ENCODE peak calls at places on chromosomes 12 and 14, in four cellular contexts. One of them, this sample, is unnamed.
A peak's percentile ranks its signal among the peaks of the same experiment; 100 is the strongest.

GRCh38 chr12:32312049-32312670 is 87.2 kb upstream of the FGD4 start:
- DNase-seq in GM12878: peak; percentile 21
- DNase-seq in GM12891: peak; percentile 15
- DNase-seq in K562: no peak
- DNase-seq in this sample: no peak

GRCh38 chr14:87529081-87529480 is 463.9 kb downstream of the GALC start:
- DNase-seq in GM12878: no peak
- DNase-seq in GM12891: no peak
- DNase-seq in K562: no peak
- DNase-seq in this sample: no peak

GRCh38 chr12:102891756-102892155 is 25.3 kb downstream of the PAH start:
- DNase-seq in GM12878: no peak
- DNase-seq in GM12891: no peak
- DNase-seq in K562: no peak
- DNase-seq in this sample: no peak

GRCh38 chr12:125185740-125186470 is 120.7 kb downstream of the AACS start:
- DNase-seq in GM12878: no peak
- DNase-seq in GM12891: peak; percentile 74
- DNase-seq in K562: peak; percentile 92
- DNase-seq in this sample: peak; percentile 19

GRCh38 chr14:55458800-55459577 is 18.6 kb upstream of the TBPL2 start:
- DNase-seq in GM12878: no peak
- DNase-seq in GM12891: peak; percentile 29
- DNase-seq in K562: no peak
- DNase-seq in this sample: no peak

GRCh38 chr12:124992874-124993567 is 424 bp upstream of the BRI3BP start:
- DNase-seq in GM12878: peak; percentile 69
- DNase-seq in GM12891: no peak
- DNase-seq in K562: peak; percentile 70
- DNase-seq in this sample: peak; percentile 92

GRCh38 chr12:16238661-16239060 is 38.8 kb downstream of the SLC15A5 start:
- DNase-seq in GM12878: no peak
- DNase-seq in GM12891: no peak
- DNase-seq in K562: no peak
- DNase-seq in this sample: no peak

GRCh38 chr14:75030147-75030546 is 21.1 kb downstream of the MLH3 start:
- DNase-seq in GM12878: no peak
- DNase-seq in GM12891: no peak
- DNase-seq in K562: no peak
- DNase-seq in this sample: no peak

GRCh38 chr12:104486943-104487819 is 30.4 kb downstream of the CHST11 start:
- DNase-seq in GM12878: no peak
- DNase-seq in GM12891: no peak
- DNase-seq in K562: no peak
- DNase-seq in this sample: no peak

GRCh38 chr14:89339158-89339557 is 77.9 kb downstream of the FOXN3 start:
- DNase-seq in GM12878: no peak
- DNase-seq in GM12891: no peak
- DNase-seq in K562: no peak
- DNase-seq in this sample: no peak

GRCh38 chr14:89339579-89339978 is 77.5 kb downstream of the FOXN3 start:
- DNase-seq in GM12878: no peak
- DNase-seq in GM12891: no peak
- DNase-seq in K562: no peak
- DNase-seq in this sample: no peak

GRCh38 chr14:89336338-89336737 is 80.7 kb downstream of the FOXN3 start:
- DNase-seq in GM12878: no peak
- DNase-seq in GM12891: no peak
- DNase-seq in K562: no peak
- DNase-seq in this sample: no peak

GRCh38 chr14:89337161-89337560 is 79.9 kb downstream of the FOXN3 start:
- DNase-seq in GM12878: no peak
- DNase-seq in GM12891: no peak
- DNase-seq in K562: no peak
- DNase-seq in this sample: no peak

DNA sequence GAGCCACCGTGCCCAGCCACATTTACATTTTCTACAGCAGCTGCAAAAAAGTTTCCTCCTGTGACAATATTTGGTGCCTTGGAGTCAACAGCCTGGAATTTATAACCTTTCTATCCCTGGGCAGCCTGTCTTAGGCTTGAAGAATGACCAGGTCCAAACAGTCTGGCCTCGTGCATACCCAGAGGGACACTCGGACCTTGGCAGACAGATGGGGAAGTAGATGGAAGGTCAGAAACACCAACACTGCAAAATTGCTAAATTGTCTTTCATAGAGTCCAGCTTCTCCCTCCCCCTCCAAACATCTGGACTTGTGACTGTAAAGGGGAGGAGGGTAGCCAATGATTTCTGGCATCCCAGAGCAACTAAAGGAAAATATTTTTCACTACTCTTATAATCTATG is 79.1 kb downstream of the FOXN3 start:
- DNase-seq in GM12878: no peak
- DNase-seq in GM12891: no peak
- DNase-seq in K562: no peak
- DNase-seq in this sample: no peak
- TF ChIP-seq SPI1 in GM12878: no peak
- TF ChIP-seq SPI1 in GM12891: no peak
- TF ChIP-seq SPI1 in K562: no peak
- TF ChIP-seq SPI1 in this sample: no peak

DNA sequence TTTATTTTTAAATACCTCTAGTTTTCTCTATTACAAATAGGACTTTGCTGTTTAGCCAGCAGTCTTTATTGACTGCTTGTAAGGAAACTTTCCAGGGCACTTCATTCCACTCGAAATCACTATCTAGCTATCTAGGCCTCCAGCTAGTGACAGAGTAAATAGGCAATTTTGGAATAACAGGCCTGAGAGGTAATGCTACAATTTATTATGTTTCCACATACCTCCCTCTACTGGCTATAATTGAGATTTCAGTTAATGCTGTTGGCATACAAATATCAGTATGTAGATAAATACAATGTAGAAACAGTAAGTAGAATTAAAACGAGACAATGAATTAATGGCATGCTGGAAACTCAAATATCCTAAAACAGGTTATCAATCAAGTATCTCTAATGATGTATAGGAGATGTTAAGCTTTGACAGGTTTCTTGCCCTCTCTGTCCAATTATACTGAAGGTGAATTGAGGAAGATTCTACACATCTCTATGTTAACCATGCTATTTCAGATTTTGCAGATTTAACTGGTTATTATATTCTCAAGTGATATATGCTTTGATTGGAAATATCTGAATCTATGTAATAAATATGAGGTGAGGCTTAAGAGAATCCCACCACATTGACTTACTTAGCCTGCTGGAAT is 7.2 kb downstream of the DTD2 start:
- DNase-seq in GM12878: no peak
- DNase-seq in GM12891: no peak
- DNase-seq in K562: peak; percentile 12
- DNase-seq in this sample: no peak
- TF ChIP-seq SPI1 in GM12878: no peak
- TF ChIP-seq SPI1 in GM12891: no peak
- TF ChIP-seq SPI1 in K562: no peak
- TF ChIP-seq SPI1 in this sample: no peak

DNA sequence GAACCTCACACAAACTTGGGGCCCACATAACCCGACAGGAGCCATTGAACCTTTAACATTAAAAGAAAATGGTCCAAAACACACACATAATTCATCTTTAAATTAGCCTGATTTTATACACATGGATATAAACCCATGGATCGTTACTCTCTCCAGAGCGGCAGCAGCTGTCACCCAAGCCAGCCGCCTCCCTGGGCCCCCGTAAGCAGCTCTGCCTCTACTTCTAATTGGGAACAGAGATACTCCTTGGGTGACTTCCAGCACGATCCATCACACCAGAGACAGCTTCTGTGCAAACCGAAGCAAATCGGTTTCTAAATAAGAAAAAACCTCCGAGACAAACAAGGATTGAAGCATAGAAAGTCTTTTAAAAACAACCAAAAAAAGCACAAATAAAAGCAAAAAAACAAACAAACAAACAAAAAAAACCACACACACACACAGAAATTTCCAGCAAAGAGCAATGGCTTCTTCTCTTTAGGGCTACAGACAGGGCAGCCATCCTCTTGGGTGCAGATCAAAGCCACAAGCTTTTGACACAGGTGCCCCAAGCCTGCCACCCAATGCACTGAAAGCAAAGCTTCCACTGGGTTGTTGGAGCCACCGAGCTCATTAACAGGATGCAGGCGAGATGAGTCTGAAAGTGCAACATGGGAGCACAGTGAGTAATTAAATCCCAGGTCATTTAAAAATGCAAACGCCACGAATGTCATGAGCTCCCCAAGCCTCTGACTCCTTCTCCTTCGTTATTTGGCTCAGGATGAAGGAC is 156.9 kb downstream of the DPF3 start:
- DNase-seq in GM12878: no peak
- DNase-seq in GM12891: no peak
- DNase-seq in K562: no peak
- DNase-seq in this sample: no peak
- TF ChIP-seq SPI1 in GM12878: no peak
- TF ChIP-seq SPI1 in GM12891: no peak
- TF ChIP-seq SPI1 in K562: no peak
- TF ChIP-seq SPI1 in this sample: no peak

GRCh38 chr14:105389976-105390848 is 8.1 kb upstream of the TEX22 start:
- DNase-seq in GM12878: no peak
- DNase-seq in GM12891: no peak
- DNase-seq in K562: no peak
- DNase-seq in this sample: peak; percentile 48
- TF ChIP-seq SPI1 in GM12878: peak; percentile 36
- TF ChIP-seq SPI1 in GM12891: peak; percentile 35
- TF ChIP-seq SPI1 in K562: no peak
- TF ChIP-seq SPI1 in this sample: no peak

DNA sequence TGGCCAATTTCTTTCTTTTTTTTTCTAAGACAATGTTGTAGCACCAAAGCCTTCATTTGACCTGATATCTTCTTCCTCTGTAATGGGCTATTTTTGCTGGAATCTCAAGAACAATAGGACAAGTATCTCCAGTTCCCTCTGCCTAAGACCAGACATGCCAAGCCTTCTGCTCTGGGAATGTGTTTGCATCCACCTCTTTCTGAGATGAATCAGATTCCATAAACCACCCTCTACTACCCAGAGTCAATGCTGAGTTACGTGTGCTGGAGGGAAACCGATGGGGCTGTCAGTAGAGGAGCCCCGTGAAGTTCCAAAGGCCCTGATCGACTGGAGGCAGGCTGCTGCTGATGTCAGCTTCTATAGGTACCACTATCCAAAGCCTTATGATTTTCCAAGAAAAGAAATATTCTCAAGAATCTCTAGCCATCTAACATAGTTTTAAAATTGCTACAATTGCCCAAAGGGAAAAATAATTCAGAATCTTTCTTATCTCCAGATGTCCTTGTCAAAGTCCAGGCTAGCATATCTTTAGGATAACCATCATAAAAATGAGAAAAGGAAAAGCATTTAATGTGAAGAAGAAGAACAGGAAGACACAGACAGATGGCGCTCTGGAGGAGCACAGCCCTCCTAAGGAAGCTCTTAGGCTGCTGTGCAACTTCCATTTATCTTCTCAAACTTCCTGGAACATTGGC is 101.9 kb downstream of the SLC8A3 start:
- DNase-seq in GM12878: no peak
- DNase-seq in GM12891: no peak
- DNase-seq in K562: peak; percentile 6
- DNase-seq in this sample: no peak
- TF ChIP-seq SPI1 in GM12878: no peak
- TF ChIP-seq SPI1 in GM12891: no peak
- TF ChIP-seq SPI1 in K562: no peak
- TF ChIP-seq SPI1 in this sample: no peak

DNA sequence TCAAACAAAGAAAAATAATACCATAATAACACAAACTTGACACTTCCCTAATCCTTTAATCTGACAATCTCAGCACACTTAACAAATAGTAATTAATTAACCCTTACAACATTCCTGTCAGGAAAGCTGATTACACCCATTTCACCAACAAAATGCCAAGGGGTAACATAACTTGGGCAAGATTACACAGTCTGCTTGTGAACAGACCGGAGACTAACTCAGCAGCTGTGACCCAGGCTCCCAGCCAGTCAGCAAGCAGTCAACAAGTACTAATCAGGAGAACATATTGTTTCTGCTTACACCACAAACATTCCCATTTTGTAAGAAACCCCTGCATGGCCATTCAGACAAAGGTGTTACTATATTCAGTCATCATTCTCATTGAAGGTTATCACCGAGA is 592.5 kb upstream of the FLRT2 start:
- DNase-seq in GM12878: no peak
- DNase-seq in GM12891: no peak
- DNase-seq in K562: no peak
- DNase-seq in this sample: no peak
- TF ChIP-seq SPI1 in GM12878: no peak
- TF ChIP-seq SPI1 in GM12891: no peak
- TF ChIP-seq SPI1 in K562: no peak
- TF ChIP-seq SPI1 in this sample: no peak

GRCh38 chr14:100861937-100862247 is 36.0 kb downstream of the MEG3 start:
- DNase-seq in GM12878: no peak
- DNase-seq in GM12891: no peak
- DNase-seq in K562: no peak
- DNase-seq in this sample: no peak

GRCh38 chr14:100861188-100861936 is 35.4 kb downstream of the MEG3 start:
- DNase-seq in GM12878: no peak
- DNase-seq in GM12891: no peak
- DNase-seq in K562: no peak
- DNase-seq in this sample: no peak

GRCh38 chr14:100864206-100864605 is 38.3 kb downstream of the MEG3 start:
- DNase-seq in GM12878: no peak
- DNase-seq in GM12891: no peak
- DNase-seq in K562: no peak
- DNase-seq in this sample: no peak

GRCh38 chr14:100862277-100862676 is 36.4 kb downstream of the MEG3 start:
- DNase-seq in GM12878: no peak
- DNase-seq in GM12891: no peak
- DNase-seq in K562: peak; percentile 22
- DNase-seq in this sample: no peak

GRCh38 chr14:100862793-100863192 is 36.9 kb downstream of the MEG3 start:
- DNase-seq in GM12878: no peak
- DNase-seq in GM12891: no peak
- DNase-seq in K562: no peak
- DNase-seq in this sample: no peak
- TF ChIP-seq SPI1 in GM12878: no peak
- TF ChIP-seq SPI1 in GM12891: no peak
- TF ChIP-seq SPI1 in K562: no peak
- TF ChIP-seq SPI1 in this sample: no peak

GRCh38 chr12:110010853-110011835 is 11.9 kb downstream of the ANKRD13A start:
- DNase-seq in GM12878: peak; percentile 62
- DNase-seq in GM12891: no peak
- DNase-seq in K562: no peak
- DNase-seq in this sample: no peak
- TF ChIP-seq SPI1 in GM12878: no peak
- TF ChIP-seq SPI1 in GM12891: no peak
- TF ChIP-seq SPI1 in K562: no peak
- TF ChIP-seq SPI1 in this sample: no peak